ENCODE peak calls at places on chromosomes 6 and 20, in nine cellular contexts. Y, J, X, Q, G, B, F, C and O are unnamed samples.

GRCh38 chr6:2744206-2744771 is 6.4 kb downstream of the MYLK4 start:
- DNase-seq in J (no peak), B (no peak), Q (peak), C (no peak), X (peak), Y (peak), G (peak), F (no peak), O (no peak)

GRCh38 chr20:63522981-63523611 is 2.5 kb downstream of the PPDPF start:
- DNase-seq in F (no peak), C (no peak), J (peak), Q (no peak), Y (no peak), G (no peak), X (no peak), B (no peak), O (no peak)

GRCh38 chr6:156413156-156413555 is 364.0 kb upstream of the ARID1B start:
- DNase-seq in X (no peak), F (peak), Y (no peak), B (no peak), G (no peak), C (no peak), Q (no peak), J (no peak), O (no peak)

GRCh38 chr6:41712651-41713103 is 22.7 kb downstream of the TFEB start:
- DNase-seq in X (peak), J (peak), F (peak), C (no peak), Q (peak), B (peak), G (no peak), Y (no peak), O (no peak)

GRCh38 chr20:50285376-50286173 is 94.9 kb downstream of the CEBPB start:
- DNase-seq in J (no peak), Q (no peak), X (peak), G (no peak), F (peak), B (no peak), Y (peak), C (no peak), O (no peak)

GRCh38 chr6:63572733-63573139 is 456 bp downstream of the LOC128125822 start:
- DNase-seq in B (no peak), J (no peak), X (no peak), Q (no peak), F (no peak), Y (no peak), C (no peak), G (no peak), O (no peak)

GRCh38 chr6:139336488-139336887 is 38.0 kb downstream of the CITED2 start:
- DNase-seq in C (no peak), X (peak), Y (peak), F (peak), Q (peak), J (peak), G (no peak), B (no peak), O (no peak)

GRCh38 chr20:32554965-32555289 is 30.2 kb downstream of the NOL4L start:
- DNase-seq in C (no peak), B (no peak), F (no peak), Y (no peak), J (no peak), G (no peak), X (no peak), Q (no peak), O (no peak)

GRCh38 chr6:104728444-104728843 is 131.3 kb downstream of the HACE1 start:
- DNase-seq in F (no peak), Q (no peak), G (no peak), Y (peak), J (no peak), X (no peak), B (no peak), C (peak), O (no peak)

GRCh38 chr6:97068211-97068610 is 143.7 kb downstream of the KLHL32 start:
- DNase-seq in J (no peak), B (no peak), Y (peak), G (peak), Q (no peak), C (peak), X (no peak), F (peak), O (no peak)

GRCh38 chr6:158042245-158042798 is 60.7 kb downstream of the SYNJ2 start:
- DNase-seq in B (peak), X (peak), C (peak), G (peak), J (no peak), Q (no peak), F (peak), Y (peak), O (no peak)

GRCh38 chr20:1741309-1742048 is 83.9 kb upstream of the SIRPG start:
- DNase-seq in B (no peak), J (no peak), X (no peak), Y (no peak), F (no peak), C (no peak), G (no peak), Q (no peak), O (no peak)

GRCh38 chr20:34703573-34704176 is 469 bp upstream of the TP53INP2 start:
- DNase-seq in Y (peak), Q (peak), F (peak), X (peak), J (peak), G (no peak), B (no peak), C (no peak), O (no peak)

GRCh38 chr6:160992323-160993314 is 1.1 kb downstream of the MAP3K4 start:
- DNase-seq in X (no peak), Y (peak), Q (peak), G (peak), F (peak), C (no peak), B (no peak), J (peak), O (no peak)

GRCh38 chr20:44420497-44420896 is 55.2 kb upstream of the TTPAL start:
- DNase-seq in C (no peak), G (no peak), X (no peak), Y (no peak), J (no peak), F (no peak), Q (no peak), B (no peak), O (no peak)

GRCh38 chr6:105459884-105460283 is 57.0 kb upstream of the PREP start:
- DNase-seq in B (no peak), C (no peak), Q (no peak), J (no peak), F (peak), Y (peak), G (peak), X (no peak), O (no peak)

GRCh38 chr20:45368221-45368980 is 5.4 kb downstream of the SYS1 start:
- DNase-seq in C (no peak), G (no peak), Y (no peak), X (no peak), F (no peak), Q (no peak), B (no peak), J (peak), O (no peak)

GRCh38 chr6:88547768-88548167 is 381.6 kb upstream of the CNR1 start:
- DNase-seq in Q (no peak), X (no peak), J (no peak), G (no peak), C (no peak), B (no peak), Y (no peak), F (no peak), O (no peak)

GRCh38 chr6:13428528-13429405 is 58.6 kb downstream of the GFOD1 start:
- DNase-seq in C (no peak), Q (no peak), F (no peak), Y (no peak), G (no peak), X (no peak), J (no peak), B (no peak), O (no peak)
- TF ChIP-seq CTCF in C (no peak), Q (no peak), F (no peak), Y (no peak), G (no peak), X (no peak), J (no peak), B (no peak), O (peak)

DNA sequence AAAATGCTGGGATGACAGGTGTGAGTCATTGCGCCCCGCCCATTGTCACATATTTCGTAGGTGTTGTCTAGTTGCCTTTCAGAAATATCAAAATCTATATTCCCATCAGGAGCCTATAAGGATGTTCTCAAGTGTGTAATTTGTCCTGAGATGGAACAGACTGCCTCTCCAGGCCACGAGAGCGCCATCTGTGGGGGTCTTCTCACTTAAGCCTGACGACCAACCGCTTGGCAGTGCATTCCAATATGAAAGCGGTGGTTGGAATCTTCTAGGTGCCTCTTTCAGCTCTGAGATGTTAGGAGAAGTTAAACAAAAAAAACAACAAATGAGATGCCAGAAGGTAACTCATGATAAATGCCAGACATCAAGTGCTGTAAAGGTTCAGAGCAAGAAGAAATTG is 488.5 kb downstream of the QKI start:
- DNase-seq in F (no peak), B (no peak), X (no peak), J (no peak), C (no peak), Q (no peak), G (no peak), Y (no peak), O (no peak)
- TF ChIP-seq CTCF in F (no peak), B (no peak), X (no peak), J (no peak), C (no peak), Q (no peak), G (no peak), Y (no peak), O (no peak)

GRCh38 chr20:46939031-46939430 is 44.4 kb downstream of the EYA2 start:
- DNase-seq in J (no peak), Y (no peak), B (no peak), X (no peak), G (peak), F (peak), Q (no peak), C (no peak), O (no peak)
- TF ChIP-seq CTCF in J (peak), Y (no peak), B (no peak), X (no peak), G (no peak), F (no peak), Q (no peak), C (peak), O (no peak)

DNA sequence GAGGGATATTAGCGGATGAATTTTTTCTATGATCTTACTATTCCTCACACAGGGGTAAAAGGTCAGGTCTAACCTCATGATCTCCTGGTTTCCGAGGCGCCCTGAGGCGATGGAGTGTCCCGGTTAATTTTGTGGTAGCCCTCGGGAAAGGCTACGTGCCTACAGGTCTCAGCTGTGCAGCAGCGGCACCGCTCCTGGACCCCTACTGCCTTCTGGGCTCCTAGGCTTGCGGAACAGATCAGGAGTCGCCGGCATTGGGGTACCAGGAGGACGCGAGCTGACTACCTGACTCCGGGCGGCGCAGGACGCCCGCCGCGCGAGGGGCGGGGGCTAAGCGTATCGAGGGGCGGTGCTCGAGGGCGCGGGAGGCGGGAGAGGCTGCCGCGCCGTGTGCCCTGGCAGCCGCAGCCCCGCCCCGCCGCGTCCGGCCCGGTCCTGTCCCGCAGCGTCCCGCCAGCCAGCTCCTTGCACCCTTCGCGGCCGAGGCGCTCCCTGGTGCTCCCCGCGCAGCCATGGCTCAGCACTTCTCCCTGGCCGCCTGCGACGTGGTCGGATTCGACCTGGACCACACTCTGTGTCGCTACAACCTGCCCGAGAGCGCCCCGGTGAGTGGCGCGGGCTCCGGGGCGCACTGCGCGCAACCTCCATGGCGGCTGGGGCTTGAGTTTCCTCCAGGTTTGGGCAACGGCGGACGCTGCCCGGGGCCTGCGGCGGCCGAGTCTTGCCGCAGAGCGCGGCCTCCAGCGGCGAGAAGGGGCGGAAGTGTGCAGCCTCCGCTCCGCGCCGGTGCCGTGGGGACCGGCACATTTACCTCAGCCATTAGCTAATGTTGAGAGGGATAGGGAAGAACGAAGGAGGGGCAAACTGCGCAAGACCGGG is at the start of gene NT5DC1:
- DNase-seq in X (peak), Y (peak), C (no peak), J (peak), F (peak), Q (peak), G (peak), B (peak), O (peak)
- TF ChIP-seq CTCF in X (no peak), Y (peak), C (peak), J (no peak), F (peak), Q (peak), G (peak), B (peak), O (no peak)

GRCh38 chr6:151783692-151784091 is 23.8 kb upstream of the ESR1 start:
- DNase-seq in X (no peak), G (no peak), C (no peak), Q (no peak), J (no peak), Y (no peak), B (no peak), F (no peak), O (no peak)
- TF ChIP-seq CTCF in X (no peak), G (no peak), C (no peak), Q (no peak), J (no peak), Y (no peak), B (no peak), F (no peak), O (no peak)

DNA sequence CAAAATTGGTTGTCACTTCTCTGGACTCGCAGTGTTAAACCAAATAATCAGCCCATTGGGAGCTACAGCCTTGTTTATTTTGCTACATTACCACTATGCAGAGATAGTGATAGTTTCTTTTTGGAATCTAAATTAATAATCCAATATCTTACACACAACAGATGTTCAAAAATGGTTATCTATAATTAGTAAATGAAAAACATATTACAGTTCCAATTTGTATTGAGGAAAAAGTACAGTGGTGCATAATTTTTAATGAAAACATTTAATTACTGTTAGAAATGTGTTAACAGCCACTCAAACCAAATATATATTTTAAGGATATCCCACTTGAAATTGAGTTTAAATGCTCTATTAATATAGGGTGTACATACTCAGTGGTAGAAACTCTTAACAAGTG is 327.3 kb upstream of the MARCKS start:
- DNase-seq in F (no peak), Y (no peak), X (no peak), C (no peak), G (no peak), B (no peak), J (no peak), Q (no peak), O (no peak)
- TF ChIP-seq CTCF in F (no peak), Y (no peak), X (no peak), C (no peak), G (no peak), B (no peak), J (no peak), Q (no peak), O (no peak)

DNA sequence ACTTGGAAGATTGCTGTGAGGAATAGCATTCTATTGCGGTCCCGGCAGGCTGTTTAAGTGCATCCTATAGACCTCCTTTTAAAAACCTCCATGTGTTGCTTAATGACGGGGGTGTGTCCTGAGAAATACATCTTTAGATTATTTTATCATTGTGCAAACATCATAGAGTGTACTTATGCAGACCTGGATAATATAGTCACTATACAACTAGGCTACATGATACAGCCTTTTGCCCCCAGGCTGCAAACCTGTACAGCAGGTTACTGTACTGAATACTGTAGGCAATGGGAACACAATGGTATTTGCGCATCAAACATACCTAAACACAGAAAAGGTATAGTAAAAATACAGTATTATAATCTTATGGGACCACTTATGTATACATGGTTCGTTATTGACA is 175.6 kb downstream of the RNF144B start:
- DNase-seq in X (no peak), G (no peak), Y (no peak), J (no peak), Q (no peak), B (no peak), C (no peak), F (no peak), O (no peak)
- TF ChIP-seq CTCF in X (no peak), G (no peak), Y (no peak), J (no peak), Q (no peak), B (no peak), C (no peak), F (no peak), O (no peak)

GRCh38 chr6:27133281-27134227 is 113.9 kb upstream of the PRSS16 start:
- DNase-seq in Q (no peak), J (peak), B (peak), X (peak), Y (peak), C (no peak), F (peak), G (no peak), O (no peak)
- TF ChIP-seq CTCF in Q (no peak), J (no peak), B (no peak), X (no peak), Y (no peak), C (no peak), F (no peak), G (no peak), O (no peak)